ENCODE peak calls at places on chromosome 11, in four cellular contexts. N is upper lobe of right lung, G is GM23248, X is small intestine. U is an unnamed sample.

GRCh38 chr11:130473795-130474377 is 25.4 kb downstream of the ADAMTS15 start:
- DNase-seq in X (no peak), G (no peak), N (no peak), U (no peak)

GRCh38 chr11:17508306-17508705 is 31.7 kb upstream of the ABCC8 start:
- DNase-seq in X (no peak), N (no peak), G (peak; percentile 21), U (no peak)

GRCh38 chr11:86673872-86674750 is 1.7 kb upstream of the ME3 start:
- DNase-seq in X (no peak), G (no peak), N (no peak), U (no peak)

GRCh38 chr11:108135845-108136599 is 14.7 kb downstream of the ACAT1 start:
- DNase-seq in G (peak; percentile 56), N (no peak), X (peak; percentile 10), U (no peak)

GRCh38 chr11:11320820-11321219 is 32.2 kb downstream of the CSNK2A3 start:
- DNase-seq in X (no peak), G (no peak), N (no peak), U (no peak)

GRCh38 chr11:59810911-59811259 is 307 bp upstream of the MRPL16 start:
- DNase-seq in G (no peak), X (no peak), N (no peak), U (no peak)

GRCh38 chr11:69569306-69570200 is 71.4 kb upstream of the CCND1 start:
- DNase-seq in N (no peak), G (no peak), X (no peak), U (no peak)

GRCh38 chr11:27187848-27188621 is 147.4 kb downstream of the BBOX1 start:
- DNase-seq in N (no peak), X (peak; percentile 91), G (no peak), U (no peak)

GRCh38 chr11:1199689-1200610 is 22.9 kb upstream of the MUC5B start:
- DNase-seq in G (no peak), N (peak; percentile 60), X (no peak), U (peak; percentile 75)

GRCh38 chr11:133443361-133443760 is 88.9 kb downstream of the OPCML start:
- DNase-seq in X (no peak), N (no peak), G (no peak), U (no peak)

DNA sequence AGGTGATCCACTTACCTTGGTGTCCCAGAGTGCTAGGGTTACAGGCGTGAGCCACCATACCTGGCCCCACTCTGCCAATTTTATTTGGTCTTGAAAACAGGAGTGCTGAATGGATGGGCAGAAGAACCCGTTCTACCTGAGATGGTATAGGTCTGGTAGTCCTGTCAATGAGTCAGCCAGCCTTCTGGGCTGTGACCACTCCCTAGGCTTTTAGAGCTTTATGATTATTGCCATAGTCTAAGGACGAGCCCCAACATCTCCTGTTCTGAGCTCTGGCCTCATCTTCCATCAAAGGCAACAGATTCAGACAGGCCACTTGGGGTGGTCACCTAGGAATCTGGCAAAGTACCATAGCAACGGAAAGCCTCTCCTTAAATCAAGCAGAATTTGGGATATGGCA is 11.5 kb downstream of the ZDHHC5 start:
- DNase-seq in N (no peak), X (peak; percentile 45), G (no peak), U (no peak)
- H3K4me3 ChIP-seq in N (no peak overlapping the region), X (no peak overlapping the region), G (no peak overlapping the region), U (no peak overlapping the region)

GRCh38 chr11:3893311-3893710 is 37.8 kb downstream of the STIM1 start:
- DNase-seq in G (no peak), N (no peak), X (no peak), U (no peak)
- H3K4me1 ChIP-seq in G (peaks cover 10% of the 10 kb centered on the region), N (peaks cover 14% of the 10 kb centered on the region), X (no peaks in the 10 kb centered on the region), U (peaks cover 3% of the 10 kb centered on the region)

DNA sequence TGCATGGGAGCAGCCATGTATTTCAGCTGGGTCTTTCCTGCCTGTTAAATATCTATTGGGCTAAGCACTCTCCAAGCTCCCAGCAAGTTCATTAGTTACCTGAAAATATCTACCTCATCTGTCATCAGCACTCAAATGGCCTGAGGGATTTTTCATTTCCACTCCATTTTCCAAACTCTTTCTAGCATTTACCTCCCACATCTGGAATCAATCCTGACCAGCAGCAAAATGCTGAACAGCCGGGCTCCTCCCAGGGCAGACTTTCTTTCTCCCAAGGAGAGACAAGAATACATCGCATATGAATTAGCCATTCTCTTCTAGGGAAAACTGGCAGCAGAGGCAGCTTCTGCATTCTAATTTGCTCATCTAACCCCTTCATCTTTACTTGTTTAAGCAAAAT is 273.6 kb upstream of the MPPED2 start:
- DNase-seq in X (no peak), N (no peak), G (no peak), U (no peak)
- H3K27ac ChIP-seq in X (no peak overlapping the region), N (no peak overlapping the region), G (no peak overlapping the region), U (no peak overlapping the region)

GRCh38 chr11:112863304-112863703 is 97.9 kb upstream of the NCAM1 start:
- DNase-seq in G (no peak), X (no peak), N (no peak), U (no peak)
- H3K4me3 ChIP-seq in G (no peak overlapping the region), X (no peak overlapping the region), N (no peak overlapping the region), U (no peak overlapping the region)

DNA sequence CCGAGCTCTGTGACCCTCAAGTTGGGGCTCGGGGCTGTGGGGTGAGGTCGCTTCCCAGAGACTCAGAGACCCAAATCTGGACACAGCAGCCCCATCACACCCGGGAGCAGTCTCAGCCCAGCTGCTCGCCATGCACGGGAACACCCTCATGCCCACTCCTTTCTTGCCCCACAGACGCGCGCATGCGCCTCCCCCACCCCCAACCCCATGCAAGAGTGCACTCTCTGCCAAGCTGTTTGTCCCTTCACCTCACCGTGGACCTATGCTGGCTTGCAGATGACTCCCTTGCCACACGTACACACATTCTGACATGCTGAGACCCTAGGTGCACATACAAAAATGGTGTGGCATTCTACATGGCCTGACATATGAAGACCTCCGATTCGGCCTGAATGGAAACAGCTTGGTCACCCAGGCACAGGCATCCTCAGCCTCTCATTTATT is 500 bp upstream of the CD248 start:
- DNase-seq in X (no peak), N (peak; percentile 72), G (peak; percentile 83), U (no peak)
- H3K4me1 ChIP-seq in X (peaks cover 2% of the 10 kb centered on the region), N (peaks cover 30% of the 10 kb centered on the region), G (peaks cover 30% of the 10 kb centered on the region), U (no peaks in the 10 kb centered on the region)

DNA sequence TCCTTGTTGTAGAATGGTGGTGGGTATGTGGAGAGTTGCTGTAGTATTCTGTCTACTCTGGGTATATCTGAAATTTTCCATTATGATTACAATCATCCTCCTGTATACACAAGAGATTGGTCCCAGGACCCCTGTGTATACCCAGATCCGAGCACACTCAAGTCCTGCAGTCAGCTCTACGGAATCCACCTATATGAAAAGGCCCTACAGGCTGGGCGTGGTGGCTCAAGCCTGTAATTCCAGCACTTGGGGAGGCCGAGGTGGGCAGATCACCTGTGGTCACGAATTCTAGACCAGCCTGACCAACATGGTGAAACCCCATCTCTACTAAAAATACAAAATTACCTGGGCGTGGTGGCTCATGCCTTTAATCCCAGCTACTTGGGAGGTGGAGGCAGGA is 17.2 kb downstream of the PARVA start:
- DNase-seq in X (no peak), N (no peak), G (no peak), U (no peak)
- H3K27ac ChIP-seq in X (no peak overlapping the region), N (no peak overlapping the region), G (peak overlapping the region; percentile 70), U (no peak overlapping the region)

GRCh38 chr11:18792066-18792591 is 531 bp upstream of the PTPN5 start:
- DNase-seq in N (no peak), X (no peak), G (no peak), U (no peak)
- H3K4me3 ChIP-seq in N (peak overlapping the region; percentile 38), X (no peak overlapping the region), G (peak overlapping the region; percentile 40), U (no peak overlapping the region)

DNA sequence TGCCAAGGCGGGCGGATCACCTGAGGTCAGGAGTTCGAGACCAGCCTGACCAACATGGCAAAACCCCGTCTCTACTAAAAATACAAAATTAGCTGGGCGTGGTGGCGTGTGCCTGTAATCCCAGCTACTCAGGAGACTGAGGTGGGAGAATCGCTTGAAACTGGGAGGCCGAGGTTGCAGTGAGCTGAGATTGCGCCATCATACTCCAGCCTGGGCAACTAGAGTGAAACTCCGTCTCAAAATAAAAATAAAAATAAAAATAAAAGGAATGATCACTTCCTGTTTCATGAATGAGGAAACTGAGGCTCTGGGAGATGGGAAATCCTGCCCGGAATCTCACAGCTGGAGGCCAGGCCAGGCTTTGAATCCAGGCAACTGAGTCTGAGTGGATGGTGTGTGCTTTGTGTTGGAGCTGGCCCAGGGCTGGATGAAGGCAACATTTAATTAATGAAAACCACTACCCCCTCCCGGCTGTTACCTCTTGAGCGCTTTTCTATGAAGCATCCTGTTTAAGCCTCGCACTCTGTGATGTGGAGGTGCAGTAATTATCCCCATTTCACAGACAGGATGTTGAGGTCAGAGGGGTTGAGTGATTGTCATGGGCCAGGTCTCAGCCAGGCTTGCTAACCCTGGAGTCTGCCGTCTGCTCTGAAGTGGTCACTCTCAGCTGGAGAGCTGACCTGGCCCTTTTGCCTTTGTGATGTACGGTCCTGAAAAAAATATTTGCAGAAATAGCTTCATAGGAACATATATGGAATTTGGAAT is 27.8 kb downstream of the LRP5 start:
- DNase-seq in X (no peak), N (no peak), G (no peak), U (no peak)
- H3K4me1 ChIP-seq in X (peaks cover 10% of the 10 kb centered on the region), N (peaks cover 73% of the 10 kb centered on the region), G (peaks cover 17% of the 10 kb centered on the region), U (peaks cover 4% of the 10 kb centered on the region)